ENCODE peak calls at places on chromosomes 16 and 17, in nine cellular contexts. I, S, R, K, P, M, E, A and B are unnamed samples. For H3K9me3, the result is how much of the 10 kb centered on the place peaks cover.

GRCh38 chr17:75814021-75814395 is 29.4 kb downstream of the UNK start:
- DNase-seq in I (no peak), S (no peak), R (no peak), K (no peak), P (no peak), M (no peak), E (no peak), A (no peak), B (no peak)

GRCh38 chr16:20901441-20902112 is 1.0 kb downstream of the LYRM1 start:
- DNase-seq in I (peak), S (peak), R (no peak), K (peak), P (no peak), M (peak), E (no peak), A (peak), B (peak)

GRCh38 chr17:44900894-44901293 is 1.6 kb upstream of the EFTUD2 start:
- DNase-seq in I (peak), S (no peak), R (no peak), K (peak), P (no peak), M (peak), E (no peak), A (no peak), B (no peak)

GRCh38 chr16:57736419-57737281 is 1.1 kb downstream of the KATNB1 start:
- DNase-seq in I (peak), S (no peak), R (no peak), K (peak), P (peak), M (peak), E (no peak), A (peak), B (peak)

GRCh38 chr17:75124041-75124818 is 7.3 kb downstream of the NT5C start:
- DNase-seq in I (peak), S (no peak), R (no peak), K (peak), P (no peak), M (peak), E (peak), A (peak), B (peak)

GRCh38 chr16:54937673-54938350 is 7.1 kb downstream of the IRX5 start:
- DNase-seq in I (no peak), S (no peak), R (no peak), K (no peak), P (no peak), M (peak), E (no peak), A (no peak), B (no peak)

GRCh38 chr17:74241847-74242246 is 28.5 kb downstream of the TTYH2 start:
- DNase-seq in I (no peak), S (no peak), R (no peak), K (no peak), P (no peak), M (no peak), E (no peak), A (no peak), B (no peak)

GRCh38 chr17:78231991-78232759 is 744 bp downstream of the TMEM235 start:
- DNase-seq in I (peak), S (no peak), R (no peak), K (no peak), P (no peak), M (peak), E (peak), A (peak), B (peak)

GRCh38 chr17:4600563-4600962 is 16.2 kb downstream of the SMTNL2 start:
- DNase-seq in I (peak), S (no peak), R (no peak), K (no peak), P (no peak), M (peak), E (no peak), A (no peak), B (no peak)

GRCh38 chr17:27609606-27610303 is 21.2 kb upstream of the LGALS9 start:
- DNase-seq in I (peak), S (no peak), R (no peak), K (no peak), P (no peak), M (peak), E (no peak), A (no peak), B (peak)

GRCh38 chr16:29757950-29758466 is 12.2 kb upstream of the C16orf54 start:
- DNase-seq in I (peak), S (no peak), R (no peak), K (peak), P (no peak), M (peak), E (no peak), A (no peak), B (no peak)

GRCh38 chr17:72008236-72008874 is 112.5 kb upstream of the SOX9 start:
- DNase-seq in I (no peak), S (no peak), R (no peak), K (peak), P (no peak), M (no peak), E (no peak), A (no peak), B (no peak)

GRCh38 chr17:47692895-47693666 is 880 bp upstream of the TBKBP1 start:
- DNase-seq in I (no peak), S (no peak), R (no peak), K (no peak), P (no peak), M (no peak), E (no peak), A (no peak), B (no peak)

GRCh38 chr17:9290226-9290613 is 268.9 kb downstream of the NTN1 start:
- DNase-seq in I (no peak), S (no peak), R (no peak), K (no peak), P (no peak), M (no peak), E (no peak), A (no peak), B (no peak)

GRCh38 chr16:68259421-68259820 is 4.9 kb upstream of the SLC7A6 start:
- DNase-seq in I (no peak), S (no peak), R (no peak), K (no peak), P (no peak), M (peak), E (no peak), A (no peak), B (no peak)

GRCh38 chr16:83771306-83771942 is 36.4 kb upstream of the HSBP1 start:
- DNase-seq in I (peak), S (peak), R (no peak), K (no peak), P (no peak), M (no peak), E (no peak), A (no peak), B (no peak)

GRCh38 chr16:81551141-81551808 is 106.7 kb downstream of the CMIP start:
- DNase-seq in I (no peak), S (no peak), R (peak), K (peak), P (no peak), M (peak), E (no peak), A (no peak), B (no peak)

GRCh38 chr16:55056585-55057520 is 126.2 kb downstream of the IRX5 start:
- DNase-seq in I (peak), S (no peak), R (no peak), K (peak), P (no peak), M (peak), E (no peak), A (no peak), B (peak)

GRCh38 chr16:17070882-17071592 is 399.7 kb downstream of the XYLT1 start:
- DNase-seq in I (peak), S (peak), R (peak), K (peak), P (peak), M (no peak), E (no peak), A (peak), B (peak)

GRCh38 chr16:85090873-85091521 is 21.3 kb downstream of the CIBAR2 start:
- DNase-seq in I (no peak), S (no peak), R (no peak), K (no peak), P (peak), M (peak), E (no peak), A (no peak), B (no peak)

GRCh38 chr17:34797724-34798123 is 163.5 kb downstream of the CCT6B start:
- DNase-seq in I (peak), S (no peak), R (no peak), K (peak), P (no peak), M (no peak), E (no peak), A (peak), B (no peak)

GRCh38 chr17:81391964-81392908 is 3.0 kb upstream of the BAHCC1 start:
- DNase-seq in I (peak), S (peak), R (no peak), K (peak), P (no peak), M (peak), E (no peak), A (no peak), B (no peak)

GRCh38 chr17:72476134-72476533 is 355.3 kb downstream of the SOX9 start:
- DNase-seq in I (no peak), S (no peak), R (no peak), K (no peak), P (no peak), M (no peak), E (no peak), A (no peak), B (no peak)

GRCh38 chr16:88582912-88583575 is 12.8 kb downstream of the ZC3H18 start:
- DNase-seq in I (no peak), S (no peak), R (no peak), K (no peak), P (no peak), M (no peak), E (no peak), A (no peak), B (no peak)

GRCh38 chr16:84836234-84836647 is 16.5 kb downstream of the CRISPLD2 start:
- DNase-seq in I (peak), S (peak), R (no peak), K (peak), P (no peak), M (peak), E (no peak), A (no peak), B (no peak)

GRCh38 chr17:58121925-58122324 is 26.3 kb upstream of the OR4D1 start:
- DNase-seq in I (peak), S (no peak), R (no peak), K (peak), P (peak), M (peak), E (no peak), A (peak), B (no peak)

GRCh38 chr17:44602390-44602789 is 45.1 kb downstream of the FZD2 start:
- DNase-seq in I (no peak), S (no peak), R (no peak), K (no peak), P (no peak), M (no peak), E (no peak), A (no peak), B (no peak)

GRCh38 chr17:30323895-30324319 is 9.9 kb downstream of the TMIGD1 start:
- DNase-seq in I (no peak), S (no peak), R (no peak), K (peak), P (no peak), M (no peak), E (no peak), A (peak), B (no peak)

GRCh38 chr17:74785096-74785980 is 9.2 kb upstream of the NAT9 start:
- DNase-seq in I (no peak), S (no peak), R (no peak), K (no peak), P (no peak), M (peak), E (no peak), A (no peak), B (no peak)

GRCh38 chr16:66984902-66985311 is 3.5 kb upstream of the CES4A start:
- DNase-seq in I (no peak), S (no peak), R (no peak), K (no peak), P (no peak), M (no peak), E (no peak), A (no peak), B (no peak)

GRCh38 chr17:78276499-78276898 is 45.1 kb downstream of the TMEM235 start:
- DNase-seq in I (peak), S (no peak), R (no peak), K (no peak), P (no peak), M (peak), E (no peak), A (no peak), B (no peak)

GRCh38 chr16:77759821-77760220 is 28.5 kb upstream of the VAT1L start:
- DNase-seq in I (no peak), S (no peak), R (no peak), K (peak), P (no peak), M (peak), E (no peak), A (no peak), B (no peak)

GRCh38 chr17:46822388-46822921 is 4.0 kb upstream of the WNT3 start:
- DNase-seq in I (no peak), S (no peak), R (no peak), K (no peak), P (no peak), M (peak), E (no peak), A (peak), B (peak)

GRCh38 chr17:30263552-30264333 is 28.0 kb downstream of the BLMH start:
- DNase-seq in I (no peak), S (no peak), R (no peak), K (peak), P (no peak), M (peak), E (no peak), A (no peak), B (no peak)

GRCh38 chr17:18248300-18248731 is 10.2 kb downstream of the FLII start:
- DNase-seq in I (peak), S (peak), R (no peak), K (peak), P (peak), M (peak), E (no peak), A (peak), B (no peak)

GRCh38 chr17:57634713-57635465 is 110.2 kb downstream of the CCDC182 start:
- DNase-seq in I (no peak), S (no peak), R (no peak), K (peak), P (no peak), M (no peak), E (no peak), A (no peak), B (peak)

GRCh38 chr16:19291459-19291858 is 5.9 kb downstream of the CLEC19A start:
- DNase-seq in I (peak), S (no peak), R (no peak), K (peak), P (no peak), M (no peak), E (no peak), A (no peak), B (no peak)

GRCh38 chr17:77285594-77286390 is 145.0 kb downstream of the SEC14L1 start:
- DNase-seq in I (peak), S (no peak), R (no peak), K (peak), P (no peak), M (peak), E (peak), A (no peak), B (peak)

GRCh38 chr17:10077561-10078299 is 120.7 kb downstream of the GAS7 start:
- DNase-seq in I (no peak), S (peak), R (no peak), K (no peak), P (no peak), M (no peak), E (no peak), A (no peak), B (no peak)

GRCh38 chr17:52938623-52939230 is 780.2 kb upstream of the CA10 start:
- DNase-seq in I (no peak), S (no peak), R (no peak), K (no peak), P (no peak), M (no peak), E (no peak), A (no peak), B (no peak)
- H3K9me3 ChIP-seq in I (under half), S (under half), R (under half), K (under half), P (under half), M (under half), E (under half), A (under half), B (under half)

GRCh38 chr16:70407811-70408274 is 31.1 kb downstream of the ST3GAL2 start:
- DNase-seq in I (no peak), S (no peak), R (no peak), K (no peak), P (no peak), M (peak), E (no peak), A (no peak), B (no peak)
- H3K9me3 ChIP-seq in I (under half), S (under half), R (under half), K (under half), P (under half), M (under half), E (under half), A (under half), B (under half)

DNA sequence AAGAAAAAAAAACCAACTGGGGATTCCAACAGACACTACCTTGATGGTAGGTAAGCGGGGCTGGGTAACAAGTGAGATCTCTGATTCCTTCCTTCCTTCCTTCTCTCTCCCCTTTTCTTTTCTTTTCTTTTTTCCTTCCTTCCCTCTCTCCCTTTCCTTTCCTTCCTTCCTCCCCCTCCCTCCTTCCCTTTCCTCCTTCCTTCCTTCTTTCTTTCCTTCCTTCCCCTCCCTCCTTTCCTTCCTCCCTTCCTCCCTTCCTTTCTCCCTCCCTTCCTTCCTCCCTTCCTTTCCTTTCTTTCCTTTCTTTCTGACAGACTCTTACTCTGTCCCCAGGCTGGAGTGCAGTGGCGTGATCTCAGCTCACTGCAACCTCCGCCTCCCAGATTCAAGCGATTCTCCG is 20.0 kb downstream of the OR2C1 start:
- DNase-seq in I (no peak), S (no peak), R (no peak), K (no peak), P (no peak), M (no peak), E (no peak), A (no peak), B (no peak)
- H3K9me3 ChIP-seq in I (under half), S (under half), R (under half), K (under half), P (under half), M (under half), E (under half), A (under half), B (under half)

DNA sequence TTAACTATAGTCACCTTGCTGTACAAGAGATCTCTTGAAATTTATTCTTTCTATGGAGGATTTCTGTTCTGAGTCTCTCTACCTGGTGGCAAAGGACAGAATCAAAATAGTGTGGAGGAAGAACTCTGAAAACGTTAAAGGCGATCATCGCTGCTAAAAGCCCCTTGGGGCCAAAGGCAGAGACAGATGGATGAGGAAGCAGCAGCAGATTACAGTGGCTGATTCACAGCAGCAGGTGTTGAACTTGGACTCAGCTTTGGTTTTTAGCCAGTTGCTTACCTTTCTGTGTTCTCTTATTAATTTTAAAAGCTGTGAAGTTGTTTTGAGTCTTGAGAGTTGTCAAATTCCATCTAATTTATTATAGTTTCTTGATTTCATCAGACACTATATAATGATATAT is 956.1 kb upstream of the GOT2 start:
- DNase-seq in I (no peak), S (no peak), R (no peak), K (no peak), P (no peak), M (no peak), E (no peak), A (no peak), B (no peak)
- H3K9me3 ChIP-seq in I (under half), S (under half), R (under half), K (under half), P (under half), M (under half), E (under half), A (under half), B (under half)

GRCh38 chr17:53012364-53012763 is 810.4 kb upstream of the KIF2B start:
- DNase-seq in I (no peak), S (no peak), R (no peak), K (no peak), P (no peak), M (no peak), E (no peak), A (no peak), B (no peak)
- H3K9me3 ChIP-seq in I (under half), S (under half), R (under half), K (under half), P (under half), M (under half), E (under half), A (under half), B (under half)

GRCh38 chr17:83012873-83013778 is 66.3 kb upstream of the METRNL start:
- DNase-seq in I (no peak), S (no peak), R (no peak), K (peak), P (no peak), M (peak), E (peak), A (no peak), B (no peak)
- H3K9me3 ChIP-seq in I (under half), S (under half), R (under half), K (under half), P (under half), M (under half), E (under half), A (under half), B (under half)